ENCODE peak calls at places on chromosomes 3 and 15, in eight cellular contexts. K is esophagus squamous epithelium, O is IMR-90, A is neural progenitor cell, L is pancreas, V is heart left ventricle, X is stomach, M is mammary epithelial cell. I is an unnamed sample. For H3K4me1, the result is how much of the 10 kb centered on the place peaks cover.

GRCh38 chr15:80730931-80731330 is 35.8 kb downstream of the ABHD17C start:
- DNase-seq in V (no peak), L (no peak), A (no peak), O (no peak), X (no peak), M (no peak), K (no peak), I (no peak)

GRCh38 chr15:25238126-25238525 is 200.7 kb downstream of the UBE3A start:
- DNase-seq in V (no peak), O (no peak), L (peak), M (no peak), A (no peak), X (no peak), K (no peak), I (peak)

GRCh38 chr3:157632081-157632480 is 128.9 kb upstream of the VEPH1 start:
- DNase-seq in M (no peak), V (no peak), L (no peak), X (no peak), A (no peak), K (no peak), O (no peak), I (no peak)

GRCh38 chr3:23331141-23331935 is 128.2 kb downstream of the UBE2E2 start:
- DNase-seq in X (no peak), K (no peak), M (no peak), V (no peak), A (no peak), O (peak), L (no peak), I (no peak)

GRCh38 chr3:58175098-58175428 is 35.7 kb downstream of the DNASE1L3 start:
- DNase-seq in M (no peak), O (no peak), K (no peak), A (no peak), V (no peak), X (no peak), L (no peak), I (no peak)

GRCh38 chr15:31399544-31400171 is 73.0 kb downstream of the KLF13 start:
- DNase-seq in X (no peak), K (no peak), V (no peak), A (no peak), L (no peak), M (peak), O (peak), I (no peak)

GRCh38 chr3:113495035-113495434 is 19.9 kb downstream of the SPICE1 start:
- DNase-seq in O (peak), L (no peak), X (no peak), V (no peak), K (no peak), M (peak), A (peak), I (no peak)

GRCh38 chr3:52763466-52763865 is 7.3 kb downstream of the NEK4 start:
- DNase-seq in X (no peak), L (no peak), M (no peak), K (no peak), A (no peak), V (no peak), O (no peak), I (no peak)

GRCh38 chr3:44120721-44121582 is 120.7 kb upstream of the TOPAZ1 start:
- DNase-seq in M (peak), A (no peak), L (no peak), X (no peak), V (peak), K (no peak), O (no peak), I (no peak)

GRCh38 chr3:177935008-177935407 is 601.2 kb upstream of the KCNMB2 start:
- DNase-seq in V (no peak), X (no peak), K (no peak), M (no peak), L (no peak), A (no peak), O (no peak), I (no peak)

GRCh38 chr3:177931346-177931745 is 604.9 kb upstream of the KCNMB2 start:
- DNase-seq in M (no peak), K (no peak), O (no peak), A (no peak), L (no peak), V (no peak), X (no peak), I (no peak)

GRCh38 chr3:177934001-177934891 is 602.0 kb upstream of the KCNMB2 start:
- DNase-seq in O (peak), M (no peak), K (no peak), V (no peak), X (no peak), L (no peak), A (no peak), I (no peak)

GRCh38 chr3:177932346-177932745 is 603.9 kb upstream of the KCNMB2 start:
- DNase-seq in M (no peak), L (no peak), A (no peak), X (no peak), K (no peak), V (no peak), O (no peak), I (no peak)

GRCh38 chr3:177932750-177933660 is 603.2 kb upstream of the KCNMB2 start:
- DNase-seq in V (no peak), O (peak), K (no peak), L (no peak), A (no peak), X (no peak), M (no peak), I (no peak)
- H3K4me1 ChIP-seq in V (under half), O (under half), K (under half), L (under half), A (under half), X (under half), M (under half), I (under half)

DNA sequence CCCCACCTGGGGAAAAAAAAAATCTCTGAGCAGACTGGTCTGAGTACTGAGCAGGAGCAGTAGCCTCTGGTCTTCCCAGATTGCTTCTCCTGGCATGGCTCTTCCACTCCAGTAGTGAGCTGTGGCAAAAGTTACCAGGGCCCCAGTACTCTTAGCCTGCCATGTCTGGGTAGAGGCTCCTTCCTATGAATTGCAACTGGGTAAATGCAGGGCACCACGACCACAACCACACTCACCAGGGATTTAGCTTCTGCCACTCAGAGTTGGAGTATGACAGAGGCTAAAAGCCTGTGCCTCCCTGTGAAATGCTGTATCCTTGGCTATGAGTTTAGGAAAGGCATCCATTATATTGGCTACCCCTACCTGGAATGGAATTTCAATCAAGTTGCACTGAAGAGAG is 67.9 kb upstream of the CCDC54 start:
- DNase-seq in L (no peak), K (no peak), X (no peak), O (no peak), M (no peak), A (no peak), V (no peak), I (no peak)
- TF ChIP-seq CTCF in L (no peak), K (no peak), X (no peak), O (no peak), M (no peak), A (no peak), V (no peak), I (no peak)

GRCh38 chr15:51970132-51970817 is 1.3 kb downstream of the LEO1 start:
- DNase-seq in O (no peak), V (no peak), A (no peak), K (no peak), X (no peak), M (no peak), L (no peak), I (no peak)

GRCh38 chr15:51973220-51973619 is 1.6 kb upstream of the LEO1 start:
- DNase-seq in O (no peak), A (no peak), K (no peak), X (no peak), L (no peak), M (no peak), V (no peak), I (no peak)

GRCh38 chr15:51971353-51972133 is at the start of gene LEO1:
- DNase-seq in X (peak), L (peak), V (peak), A (peak), M (peak), O (peak), K (peak), I (peak)

GRCh38 chr15:51970981-51971352 is 611 bp downstream of the LEO1 start:
- DNase-seq in M (no peak), X (no peak), V (no peak), L (no peak), A (no peak), K (no peak), O (no peak), I (no peak)

DNA sequence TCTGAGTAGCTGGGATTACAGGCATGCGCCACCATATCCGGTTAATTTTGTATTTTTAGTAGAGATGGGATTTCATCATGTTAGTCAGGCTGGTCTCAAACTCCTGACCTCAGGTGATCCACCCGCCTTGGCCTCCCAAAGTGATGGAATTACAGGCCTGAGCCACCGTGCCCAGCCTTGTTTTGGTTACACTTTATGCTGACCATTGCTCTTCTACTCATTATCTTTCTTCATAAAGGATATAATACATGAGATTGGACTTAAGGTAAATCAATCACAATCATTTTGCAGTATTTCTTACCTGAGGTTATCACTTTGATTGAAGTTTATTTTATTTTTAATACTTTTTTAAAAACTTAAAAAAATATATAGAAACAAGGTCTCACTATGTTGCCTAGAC is 2.2 kb upstream of the LEO1 start:
- DNase-seq in M (no peak), L (no peak), K (no peak), A (no peak), X (no peak), V (no peak), O (no peak), I (no peak)
- H3K4me1 ChIP-seq in M (under half), L (under half), K (under half), A (under half), X (under half), V (under half), O (under half), I (under half)

GRCh38 chr3:67601385-67601784 is 53.0 kb downstream of the SUCLG2 start:
- DNase-seq in L (no peak), V (no peak), A (no peak), X (no peak), K (no peak), O (no peak), M (peak), I (no peak)

GRCh38 chr3:67601919-67602608 is 52.3 kb downstream of the SUCLG2 start:
- DNase-seq in O (no peak), M (no peak), L (no peak), X (no peak), K (no peak), A (no peak), V (no peak), I (no peak)

GRCh38 chr3:67608034-67608433 is 46.4 kb downstream of the SUCLG2 start:
- DNase-seq in M (no peak), O (no peak), A (no peak), L (no peak), K (no peak), X (no peak), V (no peak), I (no peak)

GRCh38 chr3:67602816-67603215 is 51.6 kb downstream of the SUCLG2 start:
- DNase-seq in K (no peak), X (no peak), V (no peak), A (no peak), L (no peak), M (no peak), O (no peak), I (no peak)

GRCh38 chr3:67605377-67605776 is 49.0 kb downstream of the SUCLG2 start:
- DNase-seq in L (no peak), M (peak), O (peak), V (no peak), X (no peak), K (no peak), A (no peak), I (no peak)
- TF ChIP-seq CTCF in L (no peak), M (peak), O (peak), V (no peak), X (no peak), K (no peak), A (no peak), I (peak)

DNA sequence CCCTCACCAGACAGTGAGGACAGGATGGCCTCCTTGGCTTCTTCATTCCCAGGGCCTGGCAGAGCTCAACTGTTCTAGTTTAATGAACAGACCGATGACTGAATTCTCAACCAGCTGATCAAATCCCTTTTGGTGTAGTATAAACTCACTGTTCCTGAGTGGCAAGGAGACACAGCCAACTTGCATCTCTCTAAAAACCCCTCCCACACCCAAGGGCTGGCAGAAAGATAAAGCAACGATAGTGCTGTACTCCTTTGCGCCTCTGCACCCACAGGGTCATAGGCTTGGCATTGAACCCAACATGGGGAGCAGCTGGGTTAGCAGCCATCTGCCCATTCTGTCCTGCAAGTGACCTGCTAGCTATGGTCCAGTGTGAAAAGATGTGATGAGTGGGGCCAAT is 103.2 kb downstream of the RYK start:
- DNase-seq in A (no peak), L (no peak), O (no peak), M (no peak), K (no peak), V (no peak), X (no peak), I (no peak)
- H3K4me1 ChIP-seq in A (under half), L (under half), O (under half), M (under half), K (under half), V (under half), X (under half), I (under half)

GRCh38 chr3:69451594-69451993 is 65.7 kb upstream of the FRMD4B start:
- DNase-seq in O (no peak), M (no peak), A (no peak), X (no peak), V (no peak), L (no peak), K (no peak), I (no peak)
- TF ChIP-seq CTCF in O (no peak), M (peak), A (peak), X (no peak), V (peak), L (no peak), K (no peak), I (no peak)

DNA sequence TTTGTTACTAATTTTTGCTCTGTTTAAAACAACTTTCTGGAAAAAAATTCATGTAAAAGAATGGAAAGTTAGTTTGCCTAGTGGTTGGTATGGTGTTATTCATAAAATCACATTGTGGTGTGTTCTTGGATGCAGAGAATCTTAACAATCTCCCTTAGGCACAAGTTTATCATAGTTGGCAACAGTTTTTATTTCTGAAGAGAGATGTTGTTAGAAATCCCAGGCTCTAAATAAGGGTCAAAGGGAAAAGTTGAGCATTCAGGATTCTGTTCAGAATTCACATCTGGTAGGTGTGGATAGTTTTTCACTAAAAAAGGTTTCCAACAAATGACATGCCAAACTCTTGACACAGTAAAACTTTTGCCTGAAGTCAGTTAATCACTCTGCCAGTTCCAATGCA is 6.4 kb downstream of the DUT start:
- DNase-seq in A (no peak), L (no peak), V (no peak), K (no peak), M (no peak), X (no peak), O (no peak), I (no peak)
- H3K4me1 ChIP-seq in A (under half), L (under half), V (under half), K (under half), M (under half), X (under half), O (under half), I (under half)

GRCh38 chr3:46778101-46778500 is 60.4 kb upstream of the PRSS50 start:
- DNase-seq in A (no peak), L (no peak), K (no peak), V (no peak), M (no peak), X (no peak), O (no peak), I (no peak)
- TF ChIP-seq CTCF in A (no peak), L (no peak), K (no peak), V (no peak), M (no peak), X (no peak), O (no peak), I (no peak)

DNA sequence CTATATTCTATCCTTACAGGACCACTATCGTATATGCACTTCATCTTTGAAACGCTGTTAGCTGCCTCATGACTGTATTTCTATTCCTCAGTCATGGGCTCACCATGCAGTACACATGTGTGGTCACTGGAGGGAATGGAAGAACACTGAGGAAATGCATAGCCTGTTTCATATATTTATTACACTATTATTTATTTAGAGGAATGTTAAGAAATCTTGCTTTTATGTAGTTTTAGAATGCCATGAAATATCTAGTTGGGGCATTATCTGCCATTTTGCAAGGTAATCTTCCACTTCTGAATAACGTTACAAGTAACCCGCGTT is 155.7 kb downstream of the IGF1R start:
- DNase-seq in X (no peak), V (no peak), O (peak), M (no peak), L (no peak), A (no peak), K (no peak), I (no peak)
- H3K4me1 ChIP-seq in X (half or more), V (under half), O (under half), M (under half), L (under half), A (under half), K (under half), I (half or more)

GRCh38 chr3:184688251-184688851 is 23.5 kb downstream of the MAGEF1 start:
- DNase-seq in O (peak), V (no peak), A (no peak), X (no peak), M (peak), K (no peak), L (no peak), I (peak)
- TF ChIP-seq CTCF in O (peak), V (no peak), A (no peak), X (no peak), M (no peak), K (no peak), L (no peak), I (no peak)

I was measured in tibial artery.